ENCODE peak calls at places on chromosome 20, in six cellular contexts. K, W, J, C, F and H are unnamed samples.

GRCh38 chr20:62055106-62055861 is 10.4 kb downstream of the TAF4 start:
- DNase-seq in K (no peak), W (no peak), J (no peak), C (no peak), F (no peak), H (no peak)

GRCh38 chr20:19975436-19975799 is 41.7 kb upstream of the NAA20 start:
- DNase-seq in K (no peak), W (peak), J (peak), C (no peak), F (no peak), H (peak)

GRCh38 chr20:44089987-44090674 is 96.9 kb downstream of the JPH2 start:
- DNase-seq in K (peak), W (no peak), J (no peak), C (no peak), F (no peak), H (peak)

GRCh38 chr20:19322061-19322985 is 109.9 kb downstream of the SLC24A3 start:
- DNase-seq in K (no peak), W (no peak), J (no peak), C (no peak), F (no peak), H (no peak)

GRCh38 chr20:57781901-57782300 is 72.1 kb upstream of the PMEPA1 start:
- DNase-seq in K (no peak), W (no peak), J (no peak), C (no peak), F (no peak), H (no peak)

GRCh38 chr20:44431502-44432234 is 44.0 kb upstream of the TTPAL start:
- DNase-seq in K (no peak), W (no peak), J (no peak), C (no peak), F (no peak), H (no peak)

GRCh38 chr20:19943021-19943659 is 74.0 kb upstream of the NAA20 start:
- DNase-seq in K (no peak), W (no peak), J (no peak), C (no peak), F (no peak), H (no peak)

GRCh38 chr20:8287328-8287727 is 155.3 kb downstream of the PLCB1 start:
- DNase-seq in K (no peak), W (no peak), J (no peak), C (no peak), F (no peak), H (no peak)

GRCh38 chr20:19497064-19497463 is 261.0 kb upstream of the RIN2 start:
- DNase-seq in K (no peak), W (no peak), J (no peak), C (no peak), F (no peak), H (peak)

GRCh38 chr20:62177307-62177706 is 5.5 kb upstream of the MTG2 start:
- DNase-seq in K (no peak), W (no peak), J (no peak), C (no peak), F (no peak), H (no peak)

GRCh38 chr20:60009826-60010616 is 51.8 kb downstream of the CDH26 start:
- DNase-seq in K (no peak), W (no peak), J (no peak), C (no peak), F (peak), H (no peak)

GRCh38 chr20:23541330-23541729 is 27.0 kb downstream of the CST9L start:
- DNase-seq in K (no peak), W (no peak), J (no peak), C (no peak), F (no peak), H (peak)

GRCh38 chr20:47544240-47544639 is 42.6 kb downstream of the NCOA3 start:
- DNase-seq in K (no peak), W (no peak), J (no peak), C (no peak), F (no peak), H (no peak)

GRCh38 chr20:44594730-44595129 is 12.4 kb downstream of the PKIG start:
- DNase-seq in K (no peak), W (no peak), J (peak), C (peak), F (no peak), H (no peak)

GRCh38 chr20:33733654-33734576 is 2.1 kb downstream of the ZNF341 start:
- DNase-seq in K (no peak), W (no peak), J (peak), C (no peak), F (no peak), H (peak)

GRCh38 chr20:17795449-17796095 is 95.8 kb downstream of the BANF2 start:
- DNase-seq in K (no peak), W (no peak), J (no peak), C (no peak), F (no peak), H (no peak)

GRCh38 chr20:18430172-18430826 is 36.5 kb downstream of the DZANK1 start:
- DNase-seq in K (no peak), W (no peak), J (no peak), C (no peak), F (no peak), H (no peak)

GRCh38 chr20:24034820-24035219 is 46.2 kb upstream of the GGTLC1 start:
- DNase-seq in K (no peak), W (no peak), J (no peak), C (no peak), F (no peak), H (peak)

GRCh38 chr20:58647162-58647813 is 3.8 kb upstream of the STX16 start:
- DNase-seq in K (no peak), W (no peak), J (no peak), C (no peak), F (no peak), H (no peak)

GRCh38 chr20:25045343-25045712 is 12.6 kb downstream of the ACSS1 start:
- DNase-seq in K (no peak), W (no peak), J (no peak), C (peak), F (no peak), H (no peak)

GRCh38 chr20:56731496-56731895 is 102.4 kb downstream of the TFAP2C start:
- DNase-seq in K (no peak), W (no peak), J (no peak), C (no peak), F (no peak), H (no peak)

GRCh38 chr20:43046946-43047345 is 142.8 kb downstream of the PTPRT start:
- DNase-seq in K (no peak), W (no peak), J (no peak), C (no peak), F (no peak), H (no peak)

GRCh38 chr20:17960927-17961599 is 7.5 kb downstream of the SNX5 start:
- DNase-seq in K (no peak), W (no peak), J (peak), C (peak), F (no peak), H (no peak)

GRCh38 chr20:59004763-59005522 is 2.1 kb downstream of the CTSZ start:
- DNase-seq in K (peak), W (no peak), J (peak), C (peak), F (no peak), H (no peak)

GRCh38 chr20:37390891-37391525 is 45.1 kb downstream of the SRC start:
- DNase-seq in K (no peak), W (no peak), J (no peak), C (no peak), F (no peak), H (no peak)

GRCh38 chr20:46838002-46838401 is 56.6 kb upstream of the EYA2 start:
- DNase-seq in K (no peak), W (no peak), J (no peak), C (no peak), F (no peak), H (no peak)

GRCh38 chr20:61994546-61994945 is 71.1 kb downstream of the TAF4 start:
- DNase-seq in K (no peak), W (no peak), J (no peak), C (no peak), F (no peak), H (no peak)

GRCh38 chr20:50267041-50267865 is 76.6 kb downstream of the CEBPB start:
- DNase-seq in K (peak), W (no peak), J (peak), C (peak), F (no peak), H (peak)

GRCh38 chr20:17562804-17563305 is 7.0 kb upstream of the DSTN start:
- DNase-seq in K (no peak), W (no peak), J (no peak), C (no peak), F (peak), H (no peak)

GRCh38 chr20:20211274-20211987 is 156.5 kb upstream of the INSM1 start:
- DNase-seq in K (no peak), W (no peak), J (no peak), C (no peak), F (no peak), H (no peak)

GRCh38 chr20:50039706-50040431 is 57.1 kb downstream of the SNAI1 start:
- DNase-seq in K (no peak), W (no peak), J (no peak), C (no peak), F (peak), H (no peak)

GRCh38 chr20:43744121-43744520 is 17.3 kb upstream of the GTSF1L start:
- DNase-seq in K (no peak), W (no peak), J (no peak), C (no peak), F (no peak), H (no peak)

GRCh38 chr20:17630151-17630805 is 51.8 kb downstream of the RRBP1 start:
- DNase-seq in K (no peak), W (no peak), J (no peak), C (no peak), F (no peak), H (no peak)

GRCh38 chr20:14401479-14402138 is 64.2 kb upstream of the FLRT3 start:
- DNase-seq in K (no peak), W (no peak), J (no peak), C (no peak), F (no peak), H (no peak)

GRCh38 chr20:23200914-23201313 is 114.8 kb upstream of the CD93 start:
- DNase-seq in K (no peak), W (no peak), J (no peak), C (peak), F (peak), H (peak)

GRCh38 chr20:19827818-19828217 is 69.8 kb downstream of the RIN2 start:
- DNase-seq in K (no peak), W (no peak), J (no peak), C (no peak), F (no peak), H (no peak)

GRCh38 chr20:41956316-41957050 is 338.3 kb upstream of the CHD6 start:
- DNase-seq in K (no peak), W (no peak), J (no peak), C (no peak), F (peak), H (no peak)
- TF ChIP-seq CTCF in K (peak), W (no peak), J (peak), C (peak), F (peak), H (peak)

GRCh38 chr20:1489764-1490436 is 1.3 kb downstream of the SIRPB2 start:
- DNase-seq in K (peak), W (peak), J (no peak), C (no peak), F (no peak), H (peak)
- H3K27ac ChIP-seq in K (peak), W (no peak), J (peak), C (no peak), F (no peak), H (peak)

GRCh38 chr20:40639956-40640355 is 49.1 kb downstream of the MAFB start:
- DNase-seq in K (no peak), W (no peak), J (no peak), C (no peak), F (no peak), H (no peak)

GRCh38 chr20:40639132-40639531 is 49.9 kb downstream of the MAFB start:
- DNase-seq in K (no peak), W (no peak), J (no peak), C (no peak), F (no peak), H (no peak)

GRCh38 chr20:40637176-40637575 is 51.9 kb downstream of the MAFB start:
- DNase-seq in K (no peak), W (no peak), J (no peak), C (no peak), F (no peak), H (no peak)

GRCh38 chr20:40636486-40636885 is 52.5 kb downstream of the MAFB start:
- DNase-seq in K (no peak), W (no peak), J (no peak), C (no peak), F (no peak), H (no peak)

DNA sequence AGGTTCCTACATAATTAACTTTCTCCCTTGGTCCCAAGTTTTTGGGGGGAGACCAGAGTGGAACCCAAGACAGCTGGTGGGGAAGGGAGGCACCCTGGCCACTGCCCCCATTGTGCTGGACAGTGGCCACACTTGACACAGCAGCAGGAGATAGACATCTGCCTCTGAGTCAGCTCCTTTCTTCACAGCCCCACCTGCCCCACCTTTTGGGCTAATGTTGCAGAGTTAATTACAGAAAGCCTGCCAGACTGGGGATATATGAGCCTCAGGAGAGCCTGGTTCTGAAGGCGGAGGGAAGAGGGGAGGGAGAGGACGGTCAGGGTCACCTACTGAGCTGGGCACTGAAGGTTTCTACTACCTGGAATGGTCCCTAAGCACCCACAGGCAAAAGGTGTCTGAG is 50.6 kb downstream of the MAFB start:
- DNase-seq in K (no peak), W (no peak), J (no peak), C (no peak), F (no peak), H (peak)
- TF ChIP-seq CTCF in K (no peak), W (no peak), J (no peak), C (no peak), F (no peak), H (no peak)

DNA sequence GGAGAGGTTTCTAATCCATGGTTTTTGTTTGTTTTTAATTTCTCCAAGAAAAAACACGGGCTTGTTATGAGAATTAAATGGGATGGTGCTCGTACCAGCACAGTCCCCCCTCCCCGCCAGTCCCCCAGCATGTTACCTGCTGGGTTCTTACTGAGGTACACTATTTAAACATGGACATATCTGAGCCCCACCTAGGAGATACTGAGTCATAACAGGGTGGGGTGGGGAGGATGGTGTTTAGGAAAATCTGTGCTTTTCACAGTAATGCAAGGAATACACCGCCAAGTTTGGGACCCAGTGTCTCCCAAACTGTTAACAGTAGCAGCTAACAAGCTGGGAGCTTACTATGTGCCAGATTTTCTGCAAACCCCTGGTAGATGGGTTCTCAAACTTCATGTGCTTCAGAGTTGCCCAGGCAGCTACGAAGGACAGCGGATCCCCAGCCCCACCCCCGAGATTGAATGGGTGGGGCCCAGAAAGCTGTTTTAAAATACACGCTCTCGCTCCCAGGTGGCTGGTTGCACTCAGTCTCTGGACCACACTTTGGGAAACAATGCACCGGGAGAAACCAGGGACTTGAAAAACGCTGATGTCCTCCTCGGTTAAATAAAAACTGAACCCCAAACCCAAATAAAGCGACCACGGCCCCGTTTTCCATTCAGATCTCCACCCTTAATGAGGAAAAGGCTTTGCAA is 995 bp downstream of the ZFP64 start:
- DNase-seq in K (peak), W (no peak), J (peak), C (no peak), F (peak), H (peak)
- H3K27ac ChIP-seq in K (peak), W (peak), J (peak), C (peak), F (peak), H (peak)

GRCh38 chr20:63225082-63225454 is 9.1 kb upstream of the YTHDF1 start:
- DNase-seq in K (no peak), W (no peak), J (no peak), C (no peak), F (no peak), H (no peak)

GRCh38 chr20:63226020-63226943 is 9.4 kb upstream of the BIRC7 start:
- DNase-seq in K (no peak), W (no peak), J (no peak), C (no peak), F (no peak), H (no peak)

GRCh38 chr20:63223826-63224207 is 7.9 kb upstream of the YTHDF1 start:
- DNase-seq in K (no peak), W (no peak), J (no peak), C (no peak), F (no peak), H (no peak)

GRCh38 chr20:63223121-63223825 is 7.3 kb upstream of the YTHDF1 start:
- DNase-seq in K (no peak), W (no peak), J (no peak), C (no peak), F (peak), H (peak)

DNA sequence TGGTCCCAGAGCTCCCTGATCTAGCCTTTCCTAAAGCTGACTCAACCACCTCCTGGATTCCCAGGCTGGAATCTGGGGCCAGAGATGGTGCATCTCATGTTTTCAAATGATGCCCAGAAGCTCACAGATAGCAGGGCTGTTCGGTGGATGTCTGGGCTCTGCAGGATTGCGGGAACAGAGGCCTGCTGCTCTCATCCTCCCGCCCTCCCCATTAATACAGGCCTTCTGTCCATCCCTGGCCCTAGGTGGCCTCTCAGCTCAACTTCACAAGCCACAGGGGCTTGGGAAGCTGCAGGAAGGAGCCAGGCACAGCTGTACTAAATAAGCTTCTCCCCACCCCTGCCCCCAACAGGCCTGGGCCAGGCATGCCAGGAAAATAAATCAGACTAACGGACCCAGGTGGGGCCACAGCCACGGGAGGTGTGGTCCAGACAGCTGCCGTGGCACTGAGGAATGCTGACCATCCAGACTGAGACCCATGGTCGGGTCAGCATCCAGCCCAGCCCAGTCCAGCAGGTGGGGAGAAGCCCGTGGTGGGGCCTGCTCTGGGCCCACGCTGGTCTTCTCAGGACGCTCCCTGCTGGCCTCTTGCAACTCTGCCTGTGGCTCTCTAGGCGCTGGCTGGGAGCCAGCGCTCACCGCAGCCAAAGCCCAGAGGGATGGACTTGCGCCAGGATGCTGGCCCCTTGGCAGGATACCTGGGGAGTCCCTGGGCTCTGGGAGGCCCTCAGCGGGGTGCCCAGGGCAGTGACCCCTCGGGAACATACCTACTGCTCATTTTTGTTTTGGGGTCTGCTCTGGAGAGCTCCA is 8.5 kb upstream of the YTHDF1 start:
- DNase-seq in K (no peak), W (no peak), J (peak), C (no peak), F (peak), H (peak)
- TF ChIP-seq CTCF in K (no peak), W (no peak), J (peak), C (no peak), F (peak), H (peak)

DNA sequence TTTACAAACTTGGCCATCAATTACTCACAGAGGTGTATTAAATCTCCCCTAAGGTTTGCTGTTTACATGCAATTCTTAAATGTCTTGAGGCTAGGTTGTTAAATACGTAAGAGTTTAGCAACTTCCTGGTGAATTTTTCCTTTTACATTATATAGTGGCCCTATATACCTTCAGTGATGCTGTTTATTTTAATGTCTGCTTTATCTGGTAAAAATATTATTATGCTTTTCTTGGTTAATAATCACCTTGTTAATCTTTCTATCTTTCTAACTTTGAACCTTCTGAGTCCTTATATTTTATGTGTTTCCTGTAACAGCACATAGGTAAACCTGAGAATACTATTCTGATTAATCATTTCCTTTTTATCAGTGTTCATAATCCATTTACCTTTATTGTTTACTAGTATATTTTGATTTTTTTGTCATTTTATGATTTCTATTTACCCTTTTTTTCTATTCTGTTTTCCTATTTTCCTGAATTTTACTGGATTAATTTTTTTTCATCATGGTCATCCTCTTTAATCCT is 57.9 kb downstream of the TP53INP2 start:
- DNase-seq in K (no peak), W (no peak), J (no peak), C (no peak), F (no peak), H (no peak)
- H3K27ac ChIP-seq in K (no peak), W (no peak), J (no peak), C (no peak), F (no peak), H (no peak)

GRCh38 chr20:31678389-31679356 is 41.0 kb downstream of the COX4I2 start:
- DNase-seq in K (no peak), W (no peak), J (no peak), C (no peak), F (peak), H (peak)
- TF ChIP-seq CTCF in K (no peak), W (no peak), J (no peak), C (no peak), F (no peak), H (no peak)